ENCODE peak calls at places on chromosomes 7 and 10, in seven cellular contexts. R is GM23338, P is upper lobe of right lung, V is ovary, X is suprapubic skin, B is pancreas, U is lung. J is an unnamed sample.
A peak's percentile ranks its signal among the peaks of the same experiment; 100 is the strongest.

GRCh38 chr10:104314591-104315485 is 23.4 kb downstream of the ITPRIP start:
- DNase-seq in R (no peak), P (peak; percentile 60), V (no peak), X (peak; percentile 66), B (no peak), U (no peak), J (no peak)

GRCh38 chr10:77837925-77838595 is 88.5 kb downstream of the DLG5 start:
- DNase-seq in R (no peak), P (no peak), V (no peak), X (no peak), B (no peak), U (no peak), J (no peak)

GRCh38 chr7:93902777-93903423 is 3.5 kb upstream of the GNGT1 start:
- DNase-seq in R (peak; percentile 75), P (no peak), V (no peak), X (no peak), B (no peak), U (no peak), J (peak; percentile 17)

GRCh38 chr7:28804990-28805389 is 153.1 kb downstream of the TRIL start:
- DNase-seq in R (no peak), P (no peak), V (no peak), X (no peak), B (no peak), U (no peak), J (no peak)

GRCh38 chr7:7157177-7157886 is 25.0 kb upstream of the C1GALT1 start:
- DNase-seq in R (no peak), P (no peak), V (no peak), X (no peak), B (no peak), U (no peak), J (peak; percentile 92)

GRCh38 chr7:126578338-126578737 is 674.4 kb downstream of the GRM8 start:
- DNase-seq in R (no peak), P (no peak), V (no peak), X (no peak), B (no peak), U (no peak), J (no peak)

GRCh38 chr7:38748056-38748610 is 117.0 kb upstream of the AMPH start:
- DNase-seq in R (peak; percentile 27), P (no peak), V (peak; percentile 38), X (no peak), B (no peak), U (no peak), J (peak; percentile 5)

GRCh38 chr10:103238506-103239252 is 7.0 kb upstream of the RPEL1 start:
- DNase-seq in R (peak; percentile 88), P (no peak), V (no peak), X (no peak), B (no peak), U (peak; percentile 54), J (no peak)

GRCh38 chr7:149825567-149826343 is 12.4 kb upstream of the ZNF862 start:
- DNase-seq in R (no peak), P (peak; percentile 59), V (peak; percentile 21), X (peak; percentile 61), B (peak; percentile 59), U (no peak), J (no peak)

GRCh38 chr10:124005991-124006392 is 87.4 kb downstream of the CHST15 start:
- DNase-seq in R (no peak), P (peak; percentile 35), V (no peak), X (peak; percentile 32), B (no peak), U (no peak), J (no peak)

GRCh38 chr7:128876978-128877755 is 14.5 kb downstream of the ATP6V1F start:
- DNase-seq in R (no peak), P (peak; percentile 57), V (peak; percentile 23), X (peak; percentile 61), B (peak; percentile 41), U (no peak), J (no peak)

GRCh38 chr10:76523215-76523614 is 1091.8 kb downstream of the LRMDA start:
- DNase-seq in R (no peak), P (no peak), V (peak; percentile 76), X (no peak), B (no peak), U (peak; percentile 47), J (no peak)

GRCh38 chr10:49272251-49273081 is 26.5 kb upstream of the C10orf71 start:
- DNase-seq in R (no peak), P (no peak), V (no peak), X (no peak), B (no peak), U (peak; percentile 24), J (no peak)
- H3K4me3 ChIP-seq in R (no peak overlapping the region), P (no peak overlapping the region), V (no peak overlapping the region), X (no peak overlapping the region), B (no peak overlapping the region), U (no peak overlapping the region), J (no peak overlapping the region)

GRCh38 chr10:118832242-118832651 is 77.5 kb upstream of the CACUL1 start:
- DNase-seq in R (no peak), P (no peak), V (no peak), X (no peak), B (no peak), U (peak; percentile 36), J (no peak)
- H3K4me1 ChIP-seq in R (no peaks in the 10 kb centered on the region), P (peaks cover 10% of the 10 kb centered on the region), V (no peaks in the 10 kb centered on the region), X (peaks cover 24% of the 10 kb centered on the region), B (no peaks in the 10 kb centered on the region), U (no peaks in the 10 kb centered on the region), J (no peaks in the 10 kb centered on the region)

GRCh38 chr7:4745971-4746919 is 29.2 kb upstream of the AP5Z1 start:
- DNase-seq in R (no peak), P (no peak), V (no peak), X (no peak), B (no peak), U (no peak), J (no peak)

GRCh38 chr7:4747013-4747412 is 28.4 kb upstream of the AP5Z1 start:
- DNase-seq in R (no peak), P (no peak), V (no peak), X (no peak), B (no peak), U (no peak), J (no peak)

GRCh38 chr7:4744391-4745264 is 30.8 kb upstream of the AP5Z1 start:
- DNase-seq in R (peak; percentile 96), P (peak; percentile 100), V (peak; percentile 99), X (peak; percentile 99), B (peak; percentile 95), U (peak; percentile 100), J (peak; percentile 62)

GRCh38 chr7:4747746-4748145 is 27.7 kb upstream of the AP5Z1 start:
- DNase-seq in R (no peak), P (no peak), V (no peak), X (no peak), B (no peak), U (no peak), J (no peak)

GRCh38 chr7:4745265-4745919 is 30.0 kb upstream of the AP5Z1 start:
- DNase-seq in R (no peak), P (no peak), V (no peak), X (no peak), B (no peak), U (no peak), J (no peak)
- H3K4me3 ChIP-seq in R (peak overlapping the region; percentile 46), P (peak overlapping the region; percentile 42), V (peak overlapping the region; percentile 31), X (peak overlapping the region; percentile 38), B (peak overlapping the region; percentile 7), U (no peak overlapping the region), J (peak overlapping the region; percentile 94)

DNA sequence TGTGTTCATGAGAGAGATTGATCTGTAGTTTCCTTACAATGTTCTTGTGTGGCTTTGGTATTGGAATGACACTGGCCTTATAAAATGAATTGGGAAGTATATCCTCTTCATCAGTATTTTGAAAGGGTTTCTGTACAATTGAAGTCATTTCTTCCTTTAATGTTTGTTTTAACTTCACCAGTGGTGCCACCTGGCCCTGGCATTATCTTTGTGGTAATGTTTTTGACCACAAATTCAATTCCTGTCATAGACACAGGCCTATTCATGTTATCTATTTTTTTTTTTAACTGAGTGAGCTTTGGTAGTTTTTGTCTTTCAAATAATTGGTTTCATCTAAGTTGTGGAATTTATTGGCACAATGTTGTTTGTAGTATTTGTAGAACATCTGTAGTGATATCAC is 127.7 kb downstream of the CDK14 start:
- DNase-seq in R (no peak), P (no peak), V (no peak), X (no peak), B (no peak), U (no peak), J (no peak)
- H3K4me1 ChIP-seq in R (peaks cover 18% of the 10 kb centered on the region), P (peaks cover 6% of the 10 kb centered on the region), V (peaks cover 8% of the 10 kb centered on the region), X (peaks cover 26% of the 10 kb centered on the region), B (peaks cover 82% of the 10 kb centered on the region), U (peaks cover 17% of the 10 kb centered on the region), J (no peaks in the 10 kb centered on the region)

GRCh38 chr7:79130715-79131114 is 322.8 kb downstream of the MAGI2 start:
- DNase-seq in R (no peak), P (no peak), V (no peak), X (no peak), B (no peak), U (no peak), J (no peak)
- H3K4me3 ChIP-seq in R (no peak overlapping the region), P (no peak overlapping the region), V (no peak overlapping the region), X (no peak overlapping the region), B (no peak overlapping the region), U (no peak overlapping the region), J (no peak overlapping the region)

GRCh38 chr10:4672199-4672598 is 153.8 kb upstream of the AKR1E2 start:
- DNase-seq in R (no peak), P (no peak), V (no peak), X (no peak), B (no peak), U (no peak), J (no peak)

GRCh38 chr10:4673279-4674040 is 152.5 kb upstream of the AKR1E2 start:
- DNase-seq in R (no peak), P (no peak), V (no peak), X (no peak), B (no peak), U (no peak), J (no peak)

GRCh38 chr10:4671451-4672145 is 154.4 kb upstream of the AKR1E2 start:
- DNase-seq in R (no peak), P (no peak), V (no peak), X (no peak), B (no peak), U (no peak), J (no peak)

GRCh38 chr10:4670737-4671136 is 155.3 kb upstream of the AKR1E2 start:
- DNase-seq in R (no peak), P (no peak), V (no peak), X (no peak), B (no peak), U (no peak), J (no peak)

DNA sequence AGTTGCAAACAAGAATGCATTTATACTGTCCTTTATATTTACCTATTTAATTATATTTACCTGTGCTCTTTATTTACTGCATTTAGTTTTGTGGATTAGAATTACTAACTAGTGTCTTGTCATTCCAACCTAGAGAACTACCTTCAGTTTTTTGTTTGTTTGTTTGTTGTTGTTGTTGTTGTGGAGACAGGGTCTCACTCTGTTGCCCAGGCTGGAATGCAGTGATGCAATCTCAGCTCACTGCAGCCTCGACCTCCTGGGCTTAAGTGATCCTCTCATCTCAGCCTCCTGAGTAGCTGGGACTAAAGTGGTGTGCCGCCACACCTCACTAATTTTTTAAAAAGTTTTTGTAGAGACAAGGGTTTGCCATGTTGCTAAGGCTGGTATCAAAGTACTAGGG is 156.4 kb upstream of the AKR1E2 start:
- DNase-seq in R (no peak), P (no peak), V (no peak), X (no peak), B (no peak), U (no peak), J (no peak)
- H3K4me1 ChIP-seq in R (no peaks in the 10 kb centered on the region), P (no peaks in the 10 kb centered on the region), V (no peaks in the 10 kb centered on the region), X (peaks cover 28% of the 10 kb centered on the region), B (no peaks in the 10 kb centered on the region), U (peaks cover 4% of the 10 kb centered on the region), J (no peaks in the 10 kb centered on the region)